ENCODE peak calls at places on chromosomes 6 and 20, in ten cellular contexts. Y, A, M, S, N, K, U, I, P and J are unnamed samples.

GRCh38 chr20:24160563-24161355 is 172.2 kb upstream of the GGTLC1 start:
- DNase-seq in Y (peak; percentile 64), M (peak; percentile 51), N (peak; percentile 36), S (peak; percentile 27), P (peak; percentile 4), I (peak; percentile 54), K (no peak), A (no peak), U (peak; percentile 38), J (peak; percentile 68)

GRCh38 chr20:36085686-36086267 is 68.8 kb upstream of the EPB41L1 start:
- DNase-seq in N (peak; percentile 91), A (no peak), S (no peak), U (peak; percentile 88), I (no peak), Y (no peak), P (no peak), M (peak; percentile 99), K (no peak), J (peak; percentile 91)

GRCh38 chr6:79818471-79818870 is 128.9 kb downstream of the ELOVL4 start:
- DNase-seq in U (no peak), I (no peak), Y (no peak), M (no peak), P (no peak), K (no peak), N (no peak), A (no peak), S (no peak), J (no peak)

GRCh38 chr20:32731882-32732266 is 11.4 kb downstream of the COMMD7 start:
- DNase-seq in S (no peak), Y (no peak), I (no peak), N (peak; percentile 32), P (no peak), U (no peak), K (no peak), A (no peak), M (no peak), J (no peak)

GRCh38 chr6:44735631-44735963 is 348.1 kb downstream of the CDC5L start:
- DNase-seq in Y (no peak), U (no peak), A (peak; percentile 47), N (peak; percentile 8), K (no peak), I (no peak), S (no peak), M (no peak), P (no peak), J (no peak)

GRCh38 chr6:116304538-116305097 is 24.9 kb upstream of the TSPYL1 start:
- DNase-seq in K (no peak), P (no peak), Y (no peak), I (no peak), U (no peak), N (no peak), M (no peak), S (no peak), A (no peak), J (no peak)

GRCh38 chr6:78835817-78836216 is 31.5 kb upstream of the IRAK1BP1 start:
- DNase-seq in A (no peak), N (no peak), M (peak; percentile 8), S (no peak), U (no peak), Y (no peak), P (no peak), I (no peak), K (no peak), J (no peak)

GRCh38 chr6:74731204-74731603 is 474.6 kb downstream of the COL12A1 start:
- DNase-seq in P (no peak), A (no peak), M (no peak), N (no peak), K (no peak), U (no peak), I (no peak), S (no peak), Y (no peak), J (no peak)

GRCh38 chr6:130670142-130670541 is 157.1 kb upstream of the SMLR1 start:
- DNase-seq in Y (no peak), P (no peak), K (no peak), A (no peak), S (no peak), N (no peak), I (no peak), M (peak; percentile 1), U (no peak), J (no peak)

GRCh38 chr6:139338845-139339244 is 35.6 kb downstream of the CITED2 start:
- DNase-seq in A (no peak), U (no peak), N (no peak), M (no peak), P (no peak), S (no peak), Y (no peak), K (no peak), I (no peak), J (no peak)

GRCh38 chr6:17212541-17213371 is 68.4 kb upstream of the RBM24 start:
- DNase-seq in S (peak; percentile 63), N (no peak), U (no peak), A (no peak), K (no peak), Y (no peak), I (peak; percentile 24), P (no peak), M (no peak), J (no peak)

GRCh38 chr20:47189060-47189459 is 167.4 kb downstream of the ZMYND8 start:
- DNase-seq in Y (no peak), P (no peak), N (no peak), A (no peak), K (no peak), S (no peak), I (no peak), U (no peak), M (no peak), J (no peak)

GRCh38 chr20:35837577-35838195 is 65.9 kb downstream of the PHF20 start:
- DNase-seq in K (no peak), N (no peak), P (no peak), I (no peak), M (no peak), Y (no peak), U (no peak), S (no peak), A (no peak), J (no peak)

GRCh38 chr6:44921787-44922186 is 406.3 kb upstream of the RUNX2 start:
- DNase-seq in P (no peak), U (no peak), S (no peak), K (no peak), N (no peak), Y (no peak), M (no peak), I (no peak), A (no peak), J (peak; percentile 1)

GRCh38 chr6:35363293-35363750 is 21.0 kb downstream of the PPARD start:
- DNase-seq in A (no peak), K (no peak), M (peak; percentile 91), I (peak; percentile 38), P (no peak), U (no peak), N (no peak), Y (no peak), S (no peak), J (peak; percentile 44)

GRCh38 chr6:98894810-98895209 is 52.9 kb downstream of the FBXL4 start:
- DNase-seq in P (no peak), M (no peak), A (no peak), I (no peak), N (no peak), S (no peak), K (no peak), U (no peak), Y (no peak), J (peak; percentile 37)

GRCh38 chr6:13554929-13555333 is 19.5 kb upstream of the SIRT5 start:
- DNase-seq in A (no peak), P (no peak), I (no peak), M (peak; percentile 37), Y (peak; percentile 44), N (peak; percentile 7), S (no peak), K (no peak), U (no peak), J (peak; percentile 89)

GRCh38 chr20:59948828-59949720 is 8.9 kb downstream of the FAM217B start:
- DNase-seq in N (peak; percentile 25), M (peak; percentile 59), U (peak; percentile 41), K (no peak), A (no peak), Y (no peak), S (no peak), P (peak; percentile 61), I (peak; percentile 14), J (peak; percentile 56)

GRCh38 chr6:82720992-82721391 is 344.6 kb downstream of the UBE3D start:
- DNase-seq in U (no peak), A (no peak), I (no peak), K (no peak), M (no peak), N (no peak), S (no peak), Y (no peak), P (no peak), J (no peak)

GRCh38 chr6:139291813-139292619 is at the start of gene TXLNB:
- DNase-seq in U (no peak), I (peak; percentile 52), A (peak; percentile 68), M (no peak), N (no peak), P (peak; percentile 75), S (no peak), K (peak; percentile 56), Y (peak; percentile 19), J (peak; percentile 48)

GRCh38 chr20:51402201-51402600 is 140.3 kb downstream of the NFATC2 start:
- DNase-seq in U (no peak), A (no peak), N (peak; percentile 34), K (peak; percentile 27), M (peak; percentile 31), I (no peak), S (no peak), P (peak; percentile 24), Y (no peak), J (no peak)

GRCh38 chr6:84462697-84463096 is 235.3 kb upstream of the CEP162 start:
- DNase-seq in N (no peak), A (no peak), S (no peak), Y (no peak), M (no peak), U (no peak), P (no peak), K (no peak), I (no peak), J (no peak)

GRCh38 chr6:40960784-40961430 is 78.1 kb downstream of the UNC5CL start:
- DNase-seq in M (no peak), Y (no peak), P (no peak), I (no peak), K (no peak), S (no peak), U (no peak), A (no peak), N (no peak), J (no peak)

GRCh38 chr6:41780623-41781301 is at the start of gene PRICKLE4:
- DNase-seq in P (no peak), M (peak; percentile 41), Y (no peak), N (peak; percentile 69), A (no peak), I (no peak), U (peak; percentile 50), K (no peak), S (peak; percentile 36), J (peak; percentile 22)